ENCODE peak calls at places on chromosome 15, in four cellular contexts. I is epithelial cell of esophagus, U is spleen, R is colonic mucosa. V is an unnamed sample.

GRCh38 chr15:69014454-69014853 is at the start of gene NOX5:
- DNase-seq in I (peak), U (no peak), R (peak), V (no peak)

GRCh38 chr15:90035835-90036220 is 34.7 kb downstream of the ZNF710 start:
- DNase-seq in I (no peak), U (peak), R (no peak), V (peak)

GRCh38 chr15:39194431-39194830 is 386.4 kb upstream of the THBS1 start:
- DNase-seq in I (no peak), U (no peak), R (no peak), V (no peak)

GRCh38 chr15:90810354-90810753 is 58.0 kb upstream of the FURIN start:
- DNase-seq in I (no peak), U (no peak), R (no peak), V (peak)

GRCh38 chr15:48005921-48006541 is 114.8 kb upstream of the SLC24A5 start:
- DNase-seq in I (no peak), U (no peak), R (no peak), V (no peak)

GRCh38 chr15:52214553-52214952 is 23.4 kb upstream of the GNB5 start:
- DNase-seq in I (no peak), U (no peak), R (no peak), V (no peak)

GRCh38 chr15:47756872-47757271 is 39.6 kb downstream of the SEMA6D start:
- DNase-seq in I (peak), U (no peak), R (peak), V (no peak)

GRCh38 chr15:60006203-60006782 is 2.2 kb downstream of the FOXB1 start:
- DNase-seq in I (peak), U (peak), R (peak), V (no peak)

GRCh38 chr15:82263350-82263749 is 732 bp downstream of the SAXO2 start:
- DNase-seq in I (peak), U (no peak), R (peak), V (no peak)

GRCh38 chr15:39018966-39019365 is 454.4 kb upstream of the RASGRP1 start:
- DNase-seq in I (no peak), U (no peak), R (no peak), V (no peak)

GRCh38 chr15:101540480-101541239 is 51.2 kb upstream of the PCSK6 start:
- DNase-seq in I (no peak), U (no peak), R (no peak), V (peak)

GRCh38 chr15:65245096-65245849 is 34.0 kb upstream of the CILP start:
- DNase-seq in I (peak), U (no peak), R (peak), V (peak)

GRCh38 chr15:67134577-67135492 is 69.4 kb downstream of the SMAD3 start:
- DNase-seq in I (no peak), U (no peak), R (peak), V (peak)

GRCh38 chr15:68210409-68210756 is 5.3 kb upstream of the CALML4 start:
- DNase-seq in I (no peak), U (peak), R (no peak), V (no peak)

GRCh38 chr15:57061696-57062095 is 143.3 kb downstream of the TCF12 start:
- DNase-seq in I (no peak), U (no peak), R (no peak), V (no peak)

GRCh38 chr15:57069423-57069822 is 151.0 kb downstream of the TCF12 start:
- DNase-seq in I (no peak), U (no peak), R (no peak), V (no peak)

GRCh38 chr15:57061281-57061680 is 142.8 kb downstream of the TCF12 start:
- DNase-seq in I (no peak), U (no peak), R (no peak), V (no peak)

GRCh38 chr15:57060799-57061198 is 142.4 kb downstream of the TCF12 start:
- DNase-seq in I (peak), U (no peak), R (no peak), V (no peak)

GRCh38 chr15:57064033-57064432 is 145.6 kb downstream of the TCF12 start:
- DNase-seq in I (no peak), U (no peak), R (no peak), V (no peak)
- TF ChIP-seq CTCF in I (no peak), U (no peak), R (no peak), V (no peak)

GRCh38 chr15:89016549-89017041 is 71.7 kb upstream of the ABHD2 start:
- DNase-seq in I (peak), U (no peak), R (no peak), V (no peak)

GRCh38 chr15:89019436-89019835 is 68.8 kb upstream of the ABHD2 start:
- DNase-seq in I (peak), U (no peak), R (no peak), V (no peak)

GRCh38 chr15:89015412-89016097 is 72.7 kb upstream of the ABHD2 start:
- DNase-seq in I (no peak), U (no peak), R (no peak), V (no peak)

GRCh38 chr15:89018235-89018634 is 70.0 kb upstream of the ABHD2 start:
- DNase-seq in I (no peak), U (no peak), R (no peak), V (peak)

DNA sequence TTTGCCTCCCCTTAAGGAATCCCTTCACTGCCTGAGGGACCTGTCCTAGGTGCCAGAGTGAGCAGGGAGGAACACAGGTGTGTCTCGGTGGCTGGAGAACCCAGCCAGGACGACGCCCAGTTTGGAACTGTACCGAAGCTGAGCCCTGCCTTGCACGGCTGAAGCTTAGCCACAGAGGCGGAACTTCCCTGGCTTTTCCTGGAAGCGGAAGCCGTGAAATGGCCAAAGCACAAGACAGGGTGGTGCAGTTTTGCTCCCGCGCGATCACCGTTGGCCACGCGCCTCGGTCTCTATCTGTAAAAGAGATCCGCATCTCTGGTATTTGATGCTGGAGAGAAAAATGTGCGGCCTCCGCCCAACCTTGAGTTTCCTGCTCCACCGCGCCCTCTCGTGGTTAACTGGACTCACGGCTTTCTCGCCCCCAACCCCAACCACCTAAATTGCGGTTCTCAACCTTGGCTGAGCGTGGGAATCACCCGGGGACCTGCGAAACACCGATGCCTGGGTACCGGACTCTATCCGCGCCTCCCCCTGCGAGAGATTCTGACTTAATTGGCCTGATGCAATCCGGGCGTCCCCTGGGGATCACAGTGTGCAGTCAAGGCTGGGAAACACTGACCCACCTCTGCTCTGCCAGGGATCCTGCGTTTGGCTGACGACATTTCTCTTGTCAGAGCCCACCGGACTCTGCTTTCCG is 70.7 kb upstream of the ABHD2 start:
- DNase-seq in I (peak), U (peak), R (peak), V (peak)
- H3K4me3 ChIP-seq in I (peak), U (peak), R (no peak), V (peak)

GRCh38 chr15:63401078-63401477 is 19.4 kb upstream of the CA12 start:
- DNase-seq in I (peak), U (no peak), R (no peak), V (no peak)
- TF ChIP-seq CTCF in I (no peak), U (no peak), R (no peak), V (no peak)

DNA sequence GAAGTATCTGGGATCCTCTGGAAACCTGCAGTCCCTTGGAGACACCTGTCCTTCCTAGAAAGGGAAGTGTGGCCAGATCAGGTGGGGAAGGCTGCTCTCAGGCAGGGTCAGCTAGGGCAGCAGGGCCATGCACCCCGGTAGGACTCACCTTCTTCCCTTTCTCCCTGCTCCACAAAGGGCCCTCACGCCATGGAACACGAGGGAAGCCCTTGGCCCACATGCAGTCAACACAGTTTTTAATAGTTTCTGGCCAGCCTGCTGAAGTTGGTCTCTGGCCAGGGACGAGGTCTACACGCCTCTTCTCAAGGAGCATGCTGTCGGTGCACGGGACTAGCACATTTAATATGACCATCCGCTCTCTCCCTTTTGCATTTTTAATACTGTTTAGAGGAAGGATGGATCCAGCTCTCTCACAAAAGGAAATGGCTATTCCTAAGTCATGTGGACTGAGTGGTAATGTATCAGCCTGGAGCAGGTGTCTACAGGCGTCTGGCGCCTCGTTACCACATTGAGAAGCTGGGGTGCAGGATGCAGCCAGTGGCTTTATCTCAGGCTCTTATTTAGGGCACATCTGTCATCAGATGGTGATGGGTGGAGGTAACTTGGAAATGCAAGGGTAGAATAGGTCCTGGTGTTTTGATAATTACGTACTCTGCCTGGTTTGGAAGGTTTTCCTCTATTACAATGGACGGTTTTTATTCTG is 153.9 kb downstream of the KLF13 start:
- DNase-seq in I (no peak), U (peak), R (no peak), V (peak)
- H3K4me3 ChIP-seq in I (no peak), U (no peak), R (no peak), V (no peak)

GRCh38 chr15:100385300-100385699 is 43.5 kb upstream of the ADAMTS17 start:
- DNase-seq in I (no peak), U (no peak), R (no peak), V (no peak)

GRCh38 chr15:100384108-100384410 is 42.3 kb upstream of the ADAMTS17 start:
- DNase-seq in I (no peak), U (no peak), R (no peak), V (no peak)

DNA sequence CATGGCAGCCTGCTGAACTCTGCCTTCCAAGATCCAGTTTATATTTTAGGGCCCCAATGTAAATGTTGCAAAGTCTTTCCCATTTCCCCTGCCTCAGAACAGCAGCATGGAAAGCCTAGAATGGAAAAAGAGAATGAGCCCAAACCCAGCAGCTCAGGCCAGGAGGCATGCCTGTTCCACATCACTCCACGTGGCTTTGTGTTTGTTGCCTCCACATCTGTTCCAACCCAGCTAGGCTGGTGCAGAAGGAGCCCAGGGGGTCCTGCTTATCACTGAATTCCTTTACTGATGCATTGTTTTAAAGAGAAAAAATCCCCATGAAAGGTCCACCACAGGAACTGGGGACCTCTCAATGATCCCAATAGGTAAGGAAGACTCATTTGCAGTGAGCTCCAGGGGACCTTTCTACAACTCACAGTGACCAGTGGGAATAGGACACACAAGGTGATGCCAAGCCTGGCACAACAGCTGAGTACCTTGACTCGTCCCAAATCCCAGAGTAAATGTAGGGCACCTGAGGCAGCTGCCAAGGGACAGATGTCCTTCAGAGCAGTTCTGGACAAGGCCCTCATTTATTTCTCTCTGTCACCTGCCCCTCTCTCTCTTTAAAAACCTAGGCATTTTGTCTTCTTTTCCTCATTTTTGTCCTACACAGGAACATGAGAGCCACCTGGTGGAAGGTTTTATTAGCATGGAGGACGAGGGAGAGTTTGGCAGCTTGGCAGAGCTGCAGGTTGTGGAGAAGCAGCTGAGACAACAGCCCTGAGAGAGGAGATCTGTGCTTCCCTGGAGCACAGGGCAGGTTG is 41.7 kb upstream of the ADAMTS17 start:
- DNase-seq in I (peak), U (no peak), R (peak), V (no peak)
- TF ChIP-seq CTCF in I (peak), U (peak), R (peak), V (no peak)

GRCh38 chr15:41605566-41605965 is 46.6 kb downstream of the TYRO3 start:
- DNase-seq in I (no peak), U (no peak), R (no peak), V (no peak)

GRCh38 chr15:41603941-41604660 is 45.1 kb downstream of the TYRO3 start:
- DNase-seq in I (peak), U (peak), R (peak), V (peak)

GRCh38 chr15:41607033-41607432 is 48.0 kb downstream of the TYRO3 start:
- DNase-seq in I (peak), U (no peak), R (no peak), V (no peak)

GRCh38 chr15:41599061-41599460 is 40.0 kb downstream of the TYRO3 start:
- DNase-seq in I (no peak), U (no peak), R (no peak), V (no peak)

DNA sequence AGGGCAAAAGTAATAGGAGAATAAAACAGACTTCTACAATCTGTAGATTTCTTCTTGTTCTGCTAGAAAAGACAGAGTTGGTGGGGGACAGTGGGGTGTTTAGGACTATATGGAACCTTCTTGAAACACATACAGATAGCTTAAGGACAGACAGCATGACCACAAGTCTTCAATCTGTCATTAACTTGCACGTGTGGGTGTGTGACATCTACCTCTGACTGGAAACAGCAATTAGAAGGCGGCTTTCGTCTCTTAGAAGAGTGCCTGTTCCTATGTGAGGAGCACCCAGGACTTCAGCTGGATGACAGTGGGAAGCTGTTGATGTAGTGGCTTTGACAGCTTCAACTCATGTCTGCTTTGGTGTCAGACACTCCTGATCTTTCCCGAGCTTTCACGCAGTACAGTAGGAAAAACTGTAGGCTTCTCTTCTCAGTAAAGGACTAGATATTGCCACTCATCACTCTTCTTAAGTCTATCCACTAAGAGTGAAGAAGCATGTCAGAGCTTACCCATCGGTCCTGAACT is 44.5 kb downstream of the TYRO3 start:
- DNase-seq in I (no peak), U (no peak), R (no peak), V (no peak)
- H3K4me3 ChIP-seq in I (no peak), U (no peak), R (no peak), V (no peak)

GRCh38 chr15:53670701-53671100 is 88.8 kb downstream of the WDR72 start:
- DNase-seq in I (no peak), U (no peak), R (no peak), V (no peak)

GRCh38 chr15:53671545-53671944 is 87.9 kb downstream of the WDR72 start:
- DNase-seq in I (no peak), U (no peak), R (no peak), V (no peak)

GRCh38 chr15:53665930-53666329 is 93.5 kb downstream of the WDR72 start:
- DNase-seq in I (no peak), U (no peak), R (no peak), V (no peak)
- TF ChIP-seq CTCF in I (peak), U (no peak), R (no peak), V (no peak)

GRCh38 chr15:85580914-85581313 is 200.5 kb downstream of the AKAP13 start:
- DNase-seq in I (peak), U (peak), R (peak), V (no peak)

GRCh38 chr15:85583404-85584390 is 203.3 kb downstream of the AKAP13 start:
- DNase-seq in I (peak), U (no peak), R (peak), V (peak)

GRCh38 chr15:85581495-85581894 is 201.1 kb downstream of the AKAP13 start:
- DNase-seq in I (no peak), U (peak), R (peak), V (peak)

GRCh38 chr15:85582719-85583089 is 202.3 kb downstream of the AKAP13 start:
- DNase-seq in I (no peak), U (peak), R (peak), V (peak)

GRCh38 chr15:85582076-85582718 is 201.8 kb downstream of the AKAP13 start:
- DNase-seq in I (peak), U (no peak), R (peak), V (no peak)
- H3K4me3 ChIP-seq in I (no peak), U (peak), R (peak), V (peak)